ENCODE peak calls at places on chromosomes 7 and 10, in six cellular contexts. D, B, X, F, Q and J are unnamed samples.

GRCh38 chr7:1623810-1624209 is 46.3 kb upstream of the ELFN1 start:
- DNase-seq in Q (no peak), D (no peak), F (no peak), B (no peak), X (no peak), J (no peak)

GRCh38 chr7:133295484-133295883 is 42.6 kb downstream of the EXOC4 start:
- DNase-seq in B (no peak), Q (no peak), X (no peak), F (no peak), D (no peak), J (no peak)

GRCh38 chr10:79130846-79131245 is 62.1 kb downstream of the ZMIZ1 start:
- DNase-seq in Q (no peak), B (no peak), X (no peak), F (no peak), D (peak; percentile 30), J (no peak)

GRCh38 chr10:28331821-28332220 is 29.0 kb upstream of the MPP7 start:
- DNase-seq in X (peak; percentile 98), D (peak; percentile 43), Q (no peak), B (no peak), F (no peak), J (peak; percentile 83)

GRCh38 chr10:23535381-23535780 is 96.5 kb downstream of the OTUD1 start:
- DNase-seq in B (no peak), D (no peak), Q (no peak), X (no peak), F (no peak), J (no peak)

GRCh38 chr7:140609646-140610045 is 31.0 kb downstream of the DENND2A start:
- DNase-seq in Q (no peak), B (no peak), D (no peak), X (peak; percentile 90), F (no peak), J (no peak)

GRCh38 chr7:80540841-80541240 is 29.0 kb upstream of the GNAT3 start:
- DNase-seq in X (no peak), D (no peak), Q (no peak), F (no peak), B (no peak), J (no peak)

GRCh38 chr7:880450-880849 is 4.1 kb downstream of the GET4 start:
- DNase-seq in F (no peak), B (no peak), D (no peak), X (no peak), Q (no peak), J (no peak)

GRCh38 chr7:92034116-92034515 is 93.5 kb downstream of the AKAP9 start:
- DNase-seq in B (no peak), X (no peak), D (no peak), Q (no peak), F (no peak), J (no peak)

GRCh38 chr10:132542086-132542775 is 4.6 kb downstream of the INPP5A start:
- DNase-seq in B (no peak), D (no peak), Q (no peak), F (no peak), X (no peak), J (no peak)